ENCODE peak calls at places on chromosomes 3 and 15, in seven cellular contexts. P, E, I, W, R, X and K are unnamed samples.

GRCh38 chr15:60800729-60801072 is 321.8 kb upstream of the ICE2 start:
- DNase-seq in X (no peak), W (no peak), E (no peak), R (no peak), I (no peak), P (no peak), K (no peak)

GRCh38 chr15:61828860-61829513 is 231.3 kb downstream of the VPS13C start:
- DNase-seq in P (no peak), W (no peak), E (no peak), R (peak), I (no peak), X (no peak), K (no peak)

GRCh38 chr3:136817448-136817847 is 1.5 kb upstream of the SLC35G2 start:
- DNase-seq in W (no peak), X (no peak), E (no peak), P (no peak), R (no peak), I (no peak), K (no peak)

GRCh38 chr3:4432233-4432632 is 34.8 kb downstream of the SUMF1 start:
- DNase-seq in P (no peak), W (no peak), I (no peak), E (no peak), R (no peak), X (no peak), K (no peak)

GRCh38 chr15:72368895-72369294 is 6.9 kb downstream of the HEXA start:
- DNase-seq in X (no peak), I (no peak), W (no peak), E (no peak), R (no peak), P (no peak), K (peak)

GRCh38 chr3:167991213-167991612 is 104.5 kb downstream of the GOLIM4 start:
- DNase-seq in I (no peak), X (no peak), E (no peak), W (no peak), R (no peak), P (no peak), K (no peak)

GRCh38 chr15:81400640-81401236 is 26.7 kb upstream of the TMC3 start:
- DNase-seq in R (no peak), I (no peak), W (no peak), P (no peak), X (peak), E (peak), K (no peak)

GRCh38 chr3:195692361-195692700 is 28.4 kb upstream of the MUC20 start:
- DNase-seq in X (no peak), E (no peak), W (no peak), R (no peak), I (no peak), P (no peak), K (no peak)